ENCODE peak calls at places on chromosomes 16 and 17, in seven cellular contexts. V, G, U, L, P, Q and A are unnamed samples.

GRCh38 chr17:12288007-12288406 is 267.3 kb downstream of the MAP2K4 start:
- DNase-seq in P (no peak), Q (no peak), V (no peak), G (no peak), U (no peak), L (no peak), A (no peak)

GRCh38 chr17:44312396-44313104 is 4.1 kb downstream of the RUNDC3A start:
- DNase-seq in Q (no peak), G (no peak), P (no peak), L (no peak), U (no peak), V (no peak), A (no peak)

GRCh38 chr17:5413682-5414081 is 5.8 kb downstream of the NUP88 start:
- DNase-seq in U (peak; percentile 72), Q (no peak), P (no peak), L (no peak), G (peak; percentile 96), V (peak; percentile 91), A (no peak)

GRCh38 chr16:66598111-66598510 is 6.4 kb upstream of the CMTM3 start:
- DNase-seq in Q (no peak), U (no peak), L (no peak), V (no peak), G (no peak), P (no peak), A (no peak)

GRCh38 chr17:6755281-6755680 is 565 bp upstream of the XAF1 start:
- DNase-seq in P (no peak), V (no peak), G (peak; percentile 66), U (peak; percentile 5), L (no peak), Q (no peak), A (no peak)

GRCh38 chr16:18953535-18953934 is 27.3 kb upstream of the SMG1 start:
- DNase-seq in G (no peak), U (no peak), Q (no peak), L (no peak), P (no peak), V (no peak), A (no peak)

GRCh38 chr17:5557485-5557884 is 26.8 kb downstream of the NLRP1 start:
- DNase-seq in P (no peak), V (peak; percentile 59), Q (no peak), U (peak; percentile 49), L (no peak), G (peak; percentile 58), A (no peak)

GRCh38 chr16:15653227-15653626 is 3.2 kb downstream of the NDE1 start:
- DNase-seq in V (no peak), G (peak; percentile 92), U (peak; percentile 80), P (no peak), L (no peak), Q (no peak), A (peak; percentile 26)

GRCh38 chr16:77738706-77739105 is 16.4 kb downstream of the NUDT7 start:
- DNase-seq in L (no peak), V (no peak), P (no peak), U (no peak), G (no peak), Q (no peak), A (no peak)

GRCh38 chr16:79980650-79981521 is 380.3 kb upstream of the MAF start:
- DNase-seq in Q (peak; percentile 10), P (no peak), L (no peak), U (no peak), G (no peak), V (no peak), A (peak; percentile 63)

GRCh38 chr16:8892101-8892575 is 10.0 kb downstream of the LITAFD start:
- DNase-seq in U (no peak), L (no peak), G (peak; percentile 18), P (peak; percentile 45), V (no peak), Q (no peak), A (peak; percentile 40)

GRCh38 chr16:57682809-57683318 is 11.7 kb upstream of the DRC7 start:
- DNase-seq in P (no peak), U (no peak), Q (no peak), G (no peak), V (no peak), L (no peak), A (no peak)